ENCODE peak calls at places on chromosomes 16 and 17, in ten cellular contexts. N is thoracic aorta; U is transverse colon; T is cardiac muscle cell; C is body of pancreas; G is aorta; Y is naive thymus-derived CD4-positive, alpha-beta T cell; W is tibial artery; M is PC-3; F is heart left ventricle. S is an unnamed sample.

GRCh38 chr16:82625066-82625968 is 1.5 kb upstream of the CDH13 start:
- DNase-seq in N (no peak), U (no peak), T (no peak), C (no peak), G (no peak), Y (no peak), W (no peak), M (no peak), F (no peak), S (no peak)

GRCh38 chr17:80287038-80287437 is 26.4 kb downstream of the RNF213 start:
- DNase-seq in N (no peak), U (no peak), T (peak; percentile 18), C (no peak), G (no peak), Y (no peak), W (no peak), M (no peak), F (no peak), S (no peak)

GRCh38 chr16:54780266-54780665 is 150.4 kb upstream of the IRX5 start:
- DNase-seq in N (no peak), U (no peak), T (no peak), C (no peak), G (no peak), Y (no peak), W (no peak), M (no peak), F (no peak), S (no peak)

GRCh38 chr16:56628486-56629035 is 3.0 kb downstream of the MT1E start:
- DNase-seq in N (no peak), U (no peak), T (no peak), C (peak; percentile 18), G (no peak), Y (no peak), W (no peak), M (no peak), F (no peak), S (no peak)

GRCh38 chr16:85205747-85206471 is 93.6 kb upstream of the CIBAR2 start:
- DNase-seq in N (no peak), U (no peak), T (peak; percentile 65), C (no peak), G (no peak), Y (no peak), W (no peak), M (no peak), F (no peak), S (no peak)

GRCh38 chr17:44219126-44219635 is 294 bp downstream of the UBTF start:
- DNase-seq in N (no peak), U (peak; percentile 69), T (peak; percentile 83), C (peak; percentile 71), G (peak; percentile 89), Y (peak; percentile 78), W (peak; percentile 78), M (peak; percentile 82), F (peak; percentile 85), S (peak; percentile 88)

GRCh38 chr16:87334611-87335305 is 17.6 kb upstream of the C16orf95 start:
- DNase-seq in N (no peak), U (no peak), T (no peak), C (no peak), G (peak; percentile 69), Y (no peak), W (no peak), M (no peak), F (peak; percentile 35), S (no peak)

GRCh38 chr17:47695664-47696376 is 1.9 kb downstream of the TBKBP1 start:
- DNase-seq in N (no peak), U (no peak), T (no peak), C (no peak), G (peak; percentile 85), Y (no peak), W (peak; percentile 63), M (no peak), F (no peak), S (peak; percentile 64)

GRCh38 chr16:80583466-80583865 is 42.7 kb downstream of the DYNLRB2 start:
- DNase-seq in N (no peak), U (no peak), T (peak; percentile 59), C (no peak), G (no peak), Y (no peak), W (no peak), M (peak; percentile 64), F (no peak), S (no peak)

GRCh38 chr17:79350516-79350915 is 260.3 kb downstream of the RBFOX3 start:
- DNase-seq in N (no peak), U (no peak), T (no peak), C (no peak), G (no peak), Y (no peak), W (no peak), M (no peak), F (peak; percentile 32), S (no peak)

GRCh38 chr17:62778990-62779681 is 29.0 kb downstream of the MARCHF10 start:
- DNase-seq in N (no peak), U (peak; percentile 25), T (peak; percentile 76), C (no peak), G (no peak), Y (no peak), W (no peak), M (peak; percentile 98), F (no peak), S (peak; percentile 85)

GRCh38 chr16:73170587-73170986 is 122.7 kb upstream of the ZFHX3 start:
- DNase-seq in N (no peak), U (no peak), T (no peak), C (no peak), G (no peak), Y (no peak), W (no peak), M (no peak), F (no peak), S (no peak)
- H3K4me3 ChIP-seq in N (no peak overlapping the region), U (no peak overlapping the region), T (no peak overlapping the region), C (no peak overlapping the region), G (no peak overlapping the region), Y (no peak overlapping the region), W (no peak overlapping the region), M (peak overlapping the region; percentile 56), F (no peak overlapping the region), S (no peak overlapping the region)

DNA sequence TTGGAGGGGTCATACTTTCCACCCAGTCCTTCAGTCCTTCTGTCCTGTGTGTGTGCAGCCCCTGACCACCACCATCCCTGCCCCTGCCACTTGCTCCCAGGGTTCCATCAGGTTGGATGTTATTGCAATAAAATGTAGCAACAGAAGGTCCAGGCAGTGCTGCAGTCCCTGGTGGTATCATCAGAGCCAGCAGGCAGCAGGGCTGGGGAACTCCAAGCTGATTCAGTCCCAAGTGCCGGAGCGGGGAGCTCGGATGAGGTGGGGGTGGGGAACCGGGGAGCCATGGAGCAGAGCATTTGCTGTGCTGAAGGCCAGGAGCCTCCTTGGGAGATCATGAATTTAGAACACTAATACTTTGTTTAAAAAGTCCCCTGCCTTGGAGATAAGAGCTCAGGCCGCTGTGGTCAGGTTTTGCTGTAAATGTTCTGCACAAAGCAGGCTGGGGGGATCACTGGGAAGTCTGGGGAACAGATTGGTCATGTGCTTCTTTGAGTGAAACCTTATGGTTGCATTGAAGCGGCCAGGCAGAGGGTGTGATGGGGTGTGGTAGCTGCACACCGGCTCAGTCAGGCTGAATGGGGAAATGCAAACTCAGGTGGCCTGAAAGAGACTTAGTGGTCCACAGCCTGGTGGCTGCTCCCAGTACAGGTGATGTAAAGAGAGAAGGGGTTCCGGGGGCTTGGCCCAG is 225.9 kb downstream of the SEC14L1 start:
- DNase-seq in N (no peak), U (peak; percentile 49), T (peak; percentile 74), C (peak; percentile 28), G (peak; percentile 79), Y (no peak), W (peak; percentile 77), M (no peak), F (no peak), S (no peak)
- H3K27ac ChIP-seq in N (peak overlapping the region; percentile 89), U (peak overlapping the region; percentile 71), T (no peak overlapping the region), C (no peak overlapping the region), G (no peak overlapping the region), Y (no peak overlapping the region), W (peak overlapping the region; percentile 91), M (no peak overlapping the region), F (no peak overlapping the region), S (no peak overlapping the region)

DNA sequence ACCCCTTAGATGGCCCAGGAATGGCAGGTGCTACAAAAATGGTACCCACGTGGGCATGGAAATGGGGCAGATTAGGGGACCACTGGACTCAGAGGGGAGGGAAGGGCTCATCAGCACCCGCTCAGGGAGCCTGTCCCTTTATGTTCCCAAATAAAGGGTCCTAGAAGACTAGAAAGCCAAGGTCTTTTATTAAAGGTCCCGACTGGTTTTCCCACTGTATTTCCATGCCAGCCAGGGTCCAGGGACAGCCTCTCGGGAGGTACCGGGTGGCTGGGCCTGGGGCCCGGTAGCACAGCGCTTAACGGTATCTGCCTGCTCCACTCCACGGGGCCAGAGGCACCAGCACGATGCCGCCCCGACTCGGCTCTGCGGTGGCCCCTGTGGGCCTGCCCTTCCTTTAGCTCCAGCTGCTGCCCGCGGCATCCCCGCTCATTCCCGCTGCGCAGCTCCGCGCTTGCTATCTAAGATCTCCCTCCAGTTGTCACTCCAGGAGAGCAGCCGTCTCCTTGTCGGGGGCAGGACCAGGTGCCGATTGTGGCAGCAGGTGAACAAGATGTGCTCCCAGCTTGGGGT is 1.4 kb downstream of the NT5C start:
- DNase-seq in N (no peak), U (no peak), T (no peak), C (no peak), G (no peak), Y (no peak), W (no peak), M (no peak), F (no peak), S (no peak)
- H3K4me3 ChIP-seq in N (peak overlapping the region; percentile 98), U (peak overlapping the region; percentile 94), T (peak overlapping the region; percentile 84), C (no peak overlapping the region), G (no peak overlapping the region), Y (peak overlapping the region; percentile 71), W (peak overlapping the region; percentile 61), M (peak overlapping the region; percentile 72), F (peak overlapping the region; percentile 79), S (peak overlapping the region; percentile 90)

GRCh38 chr17:1896243-1897163 is 66.7 kb downstream of the RPA1 start:
- DNase-seq in N (no peak), U (no peak), T (no peak), C (no peak), G (peak; percentile 31), Y (no peak), W (no peak), M (no peak), F (no peak), S (peak; percentile 49)

GRCh38 chr17:1899403-1900000 is 69.7 kb downstream of the RPA1 start:
- DNase-seq in N (no peak), U (no peak), T (no peak), C (no peak), G (no peak), Y (no peak), W (no peak), M (peak; percentile 10), F (no peak), S (no peak)

GRCh38 chr17:1898872-1899271 is 69.1 kb downstream of the RPA1 start:
- DNase-seq in N (no peak), U (no peak), T (no peak), C (no peak), G (peak; percentile 48), Y (no peak), W (no peak), M (no peak), F (no peak), S (no peak)

GRCh38 chr17:1894753-1895339 is 65.0 kb downstream of the RPA1 start:
- DNase-seq in N (no peak), U (no peak), T (no peak), C (no peak), G (no peak), Y (no peak), W (no peak), M (peak; percentile 4), F (no peak), S (peak; percentile 71)

DNA sequence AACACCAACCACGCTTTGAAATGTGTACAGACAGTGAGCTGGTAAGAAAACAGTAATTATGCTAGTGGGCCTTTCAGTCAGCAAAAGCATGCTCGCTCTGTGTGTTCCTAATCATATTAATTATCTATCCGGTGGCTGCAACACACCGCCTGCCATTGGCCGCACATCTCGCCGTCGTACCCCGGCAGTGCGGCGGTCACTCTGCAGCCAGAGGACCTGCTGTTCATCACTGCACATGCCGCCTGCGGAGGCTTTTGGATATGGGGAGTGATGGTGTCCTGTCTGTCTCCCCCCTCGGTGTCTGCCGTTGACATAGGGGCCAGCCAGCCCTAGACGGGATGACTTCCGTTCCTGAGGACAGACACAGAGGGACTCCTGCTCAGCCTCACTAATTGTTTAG is 68.5 kb downstream of the RPA1 start:
- DNase-seq in N (no peak), U (no peak), T (no peak), C (no peak), G (peak; percentile 66), Y (no peak), W (no peak), M (no peak), F (no peak), S (no peak)
- H3K27ac ChIP-seq in N (no peak overlapping the region), U (no peak overlapping the region), T (no peak overlapping the region), C (no peak overlapping the region), G (no peak overlapping the region), Y (no peak overlapping the region), W (no peak overlapping the region), M (no peak overlapping the region), F (no peak overlapping the region), S (no peak overlapping the region)